ENCODE peak calls at places on chromosomes 1 and 21, in eight cellular contexts. J, F, O, H, D, S, R and Q are unnamed samples.

GRCh38 chr1:12478612-12478985 is 139.4 kb downstream of the DHRS3 start:
- DNase-seq in O (no peak), F (no peak), S (no peak), J (peak), R (no peak), D (peak), H (no peak), Q (no peak)

GRCh38 chr1:66364578-66365391 is 169.2 kb upstream of the SGIP1 start:
- DNase-seq in S (no peak), F (no peak), O (no peak), J (no peak), D (no peak), H (no peak), R (peak), Q (no peak)

GRCh38 chr1:35927472-35927871 is 3.4 kb upstream of the AGO3 start:
- DNase-seq in R (no peak), F (no peak), O (no peak), J (no peak), D (no peak), H (no peak), S (no peak), Q (no peak)

GRCh38 chr21:36436829-36437744 is 42.8 kb downstream of the CLDN14 start:
- DNase-seq in F (no peak), S (no peak), J (no peak), D (no peak), R (no peak), H (no peak), O (no peak), Q (no peak)

GRCh38 chr1:212432163-212432705 is 486 bp upstream of the NENF start:
- DNase-seq in F (no peak), S (no peak), H (no peak), D (no peak), J (no peak), O (no peak), R (no peak), Q (no peak)

GRCh38 chr1:52435211-52435610 is 30.8 kb downstream of the PRPF38A start:
- DNase-seq in F (no peak), R (no peak), J (no peak), H (no peak), D (no peak), O (no peak), S (no peak), Q (no peak)

GRCh38 chr1:197927908-197928665 is 10.9 kb downstream of the LHX9 start:
- DNase-seq in H (no peak), S (no peak), J (no peak), D (no peak), R (no peak), O (no peak), F (no peak), Q (no peak)

GRCh38 chr1:219385786-219386427 is 212.2 kb downstream of the LYPLAL1 start:
- DNase-seq in F (no peak), D (no peak), O (peak), R (peak), S (peak), H (peak), J (no peak), Q (peak)

GRCh38 chr1:98253145-98253544 is 332.3 kb upstream of the DPYD start:
- DNase-seq in F (no peak), H (no peak), J (no peak), S (no peak), O (no peak), D (no peak), R (no peak), Q (no peak)

GRCh38 chr1:98256700-98257099 is 335.9 kb upstream of the DPYD start:
- DNase-seq in R (no peak), D (no peak), H (no peak), S (no peak), O (no peak), F (no peak), J (no peak), Q (no peak)

DNA sequence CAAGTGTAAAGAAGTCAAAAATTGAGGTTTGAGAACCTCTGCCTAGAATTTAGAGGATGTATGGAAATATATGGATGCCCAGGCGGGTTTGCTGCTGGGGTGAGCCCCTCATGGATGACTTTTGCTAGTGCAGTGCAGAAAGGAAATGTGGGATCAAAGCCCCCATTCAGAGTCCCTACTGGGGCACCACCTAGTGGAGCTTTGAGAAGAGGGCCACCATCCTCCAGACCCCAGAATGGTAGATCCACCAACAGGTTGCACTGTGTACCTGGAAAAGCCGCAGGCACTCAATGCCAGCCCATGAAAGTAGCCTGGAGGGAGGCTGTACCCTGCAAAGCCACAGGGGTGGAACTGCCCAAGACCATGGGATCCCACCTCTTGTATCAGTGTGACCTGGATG is 330.7 kb upstream of the DPYD start:
- DNase-seq in D (no peak), F (no peak), H (no peak), J (no peak), O (no peak), S (peak), R (no peak), Q (no peak)
- TF ChIP-seq CTCF in D (no peak), F (no peak), H (no peak), J (no peak), O (no peak), S (peak), R (peak), Q (no peak)

DNA sequence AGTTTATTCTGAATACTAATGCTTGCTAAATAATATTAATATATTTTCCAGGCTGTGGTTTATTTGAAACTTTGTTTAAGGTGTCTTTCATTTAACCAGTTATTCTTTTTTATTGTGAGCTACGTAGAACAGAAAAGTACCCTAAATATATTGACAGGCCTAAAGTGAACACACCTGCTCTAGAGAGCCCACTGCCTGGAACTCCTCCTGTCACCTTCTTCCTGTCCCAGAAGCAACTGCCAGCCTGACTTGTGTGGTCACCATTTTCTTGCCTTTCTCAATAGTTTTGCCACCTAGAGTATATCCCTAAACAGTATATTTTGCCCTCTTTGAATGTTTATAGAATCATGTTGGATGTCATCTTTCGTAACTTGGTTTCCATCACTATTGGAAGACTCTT is 48.5 kb downstream of the SCCPDH start:
- DNase-seq in F (no peak), S (no peak), R (no peak), H (no peak), D (no peak), O (no peak), J (no peak), Q (no peak)
- TF ChIP-seq CTCF in F (no peak), S (no peak), R (no peak), H (no peak), D (no peak), O (no peak), J (no peak), Q (no peak)

GRCh38 chr1:176118985-176119384 is 88.1 kb downstream of the COP1 start:
- DNase-seq in D (no peak), H (no peak), S (no peak), F (no peak), O (no peak), J (no peak), R (peak), Q (no peak)
- TF ChIP-seq CTCF in D (no peak), H (no peak), S (no peak), F (no peak), O (no peak), J (no peak), R (no peak), Q (no peak)

GRCh38 chr1:29117381-29117780 is 6.3 kb downstream of the TMEM200B start:
- DNase-seq in R (no peak), S (no peak), F (no peak), O (no peak), J (no peak), H (no peak), D (no peak), Q (no peak)
- TF ChIP-seq CTCF in R (peak), S (no peak), F (no peak), O (peak), J (no peak), H (no peak), D (no peak), Q (no peak)

DNA sequence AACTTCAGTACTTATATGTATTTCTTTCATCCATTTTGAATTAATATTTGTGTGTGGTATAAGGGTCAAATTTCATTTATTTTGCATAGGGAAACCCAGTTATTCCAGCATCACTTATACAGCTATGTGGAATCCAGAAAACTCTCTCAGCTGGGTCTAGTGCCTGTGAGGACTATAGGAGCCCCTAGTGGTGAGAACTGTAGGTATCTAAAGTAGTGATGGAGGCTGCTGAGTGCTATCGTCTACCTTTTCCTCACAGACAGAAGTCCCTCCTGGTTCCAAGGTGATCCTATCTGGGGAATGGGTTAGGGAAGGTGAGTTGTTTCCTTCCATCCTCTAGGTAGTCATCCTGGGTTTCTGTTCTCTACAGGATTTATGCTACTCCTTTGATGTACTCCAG is 352.0 kb upstream of the C1orf87 start:
- DNase-seq in F (no peak), S (no peak), R (no peak), J (no peak), D (no peak), O (no peak), H (peak), Q (no peak)
- TF ChIP-seq CTCF in F (no peak), S (peak), R (peak), J (no peak), D (no peak), O (no peak), H (no peak), Q (no peak)

GRCh38 chr1:119633575-119634325 is 14.3 kb downstream of the ZNF697 start:
- DNase-seq in H (no peak), J (no peak), D (no peak), S (no peak), F (no peak), O (no peak), R (no peak), Q (no peak)

GRCh38 chr1:119631086-119631432 is 17.0 kb downstream of the ZNF697 start:
- DNase-seq in J (no peak), R (no peak), O (no peak), H (no peak), D (no peak), S (no peak), F (no peak), Q (no peak)

GRCh38 chr1:119632836-119633235 is 15.2 kb downstream of the ZNF697 start:
- DNase-seq in S (no peak), F (no peak), H (no peak), D (no peak), J (no peak), R (no peak), O (no peak), Q (no peak)

GRCh38 chr1:119632103-119632490 is 16.0 kb downstream of the ZNF697 start:
- DNase-seq in S (no peak), R (no peak), J (no peak), O (no peak), F (no peak), D (no peak), H (no peak), Q (peak)

GRCh38 chr1:119631433-119632102 is 16.5 kb downstream of the ZNF697 start:
- DNase-seq in S (peak), D (no peak), H (peak), F (peak), J (peak), O (peak), R (peak), Q (peak)
- TF ChIP-seq CTCF in S (no peak), D (no peak), H (no peak), F (no peak), J (peak), O (no peak), R (no peak), Q (no peak)

GRCh38 chr1:2598329-2598931 is 11.9 kb downstream of the PRXL2B start:
- DNase-seq in D (no peak), S (no peak), J (no peak), R (no peak), H (no peak), O (no peak), F (no peak), Q (no peak)
- TF ChIP-seq CTCF in D (no peak), S (no peak), J (no peak), R (no peak), H (no peak), O (no peak), F (no peak), Q (no peak)

DNA sequence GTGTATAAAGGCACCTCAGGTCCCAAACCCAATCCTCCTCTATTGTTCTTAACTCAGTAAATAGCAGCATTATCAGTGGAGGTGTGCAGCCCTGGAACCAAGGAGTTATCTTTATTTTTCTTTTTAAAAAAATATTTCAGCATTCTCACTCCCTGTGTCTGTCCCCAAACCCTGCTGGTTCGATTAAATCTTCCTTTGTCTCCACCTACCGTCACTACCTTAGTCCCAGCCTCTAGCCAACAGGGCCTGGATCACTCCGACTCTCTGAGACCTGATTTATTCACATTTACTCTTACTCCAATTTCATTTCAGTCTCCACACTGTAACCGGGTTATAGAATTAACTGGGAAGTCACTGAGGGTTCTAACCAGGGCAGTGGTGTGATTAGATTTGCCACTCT is 39.1 kb upstream of the FAM89A start:
- DNase-seq in J (no peak), S (no peak), R (no peak), D (no peak), F (no peak), O (no peak), H (no peak), Q (no peak)
- TF ChIP-seq CTCF in J (no peak), S (no peak), R (no peak), D (no peak), F (no peak), O (no peak), H (no peak), Q (no peak)

GRCh38 chr1:236154671-236155398 is 12.5 kb downstream of the GPR137B start:
- DNase-seq in R (no peak), F (no peak), J (no peak), O (no peak), S (no peak), H (no peak), D (no peak), Q (no peak)

GRCh38 chr1:236151739-236152424 is 9.5 kb downstream of the GPR137B start:
- DNase-seq in J (no peak), R (no peak), S (no peak), D (no peak), F (no peak), O (no peak), H (no peak), Q (no peak)

GRCh38 chr1:236155841-236156503 is 13.6 kb downstream of the GPR137B start:
- DNase-seq in J (no peak), D (no peak), R (no peak), F (no peak), O (no peak), H (no peak), S (no peak), Q (no peak)

GRCh38 chr1:236155399-236155767 is 13.0 kb downstream of the GPR137B start:
- DNase-seq in F (no peak), O (no peak), D (no peak), S (no peak), H (no peak), J (no peak), R (no peak), Q (no peak)

GRCh38 chr1:236154126-236154525 is 11.8 kb downstream of the GPR137B start:
- DNase-seq in R (no peak), S (no peak), D (no peak), F (no peak), H (no peak), J (no peak), O (no peak), Q (no peak)
- TF ChIP-seq CTCF in R (no peak), S (no peak), D (no peak), F (no peak), H (no peak), J (no peak), O (no peak), Q (no peak)

GRCh38 chr1:206470692-206471414 is 577 bp downstream of the IKBKE start:
- DNase-seq in D (peak), F (peak), O (peak), H (peak), S (no peak), R (peak), J (peak), Q (peak)

GRCh38 chr1:206471415-206471801 is 1.1 kb downstream of the IKBKE start:
- DNase-seq in J (no peak), H (peak), O (no peak), R (no peak), S (no peak), D (no peak), F (no peak), Q (peak)

GRCh38 chr1:206468571-206468970 is 1.7 kb upstream of the IKBKE start:
- DNase-seq in R (no peak), D (no peak), H (no peak), J (peak), F (no peak), O (no peak), S (no peak), Q (no peak)

GRCh38 chr1:206469411-206469932 is 804 bp upstream of the IKBKE start:
- DNase-seq in R (no peak), J (peak), D (no peak), S (no peak), H (peak), O (no peak), F (peak), Q (peak)

GRCh38 chr1:206469933-206470691 is at the start of gene IKBKE:
- DNase-seq in S (no peak), R (peak), O (no peak), J (peak), F (peak), D (peak), H (peak), Q (peak)
- TF ChIP-seq CTCF in S (no peak), R (peak), O (peak), J (peak), F (no peak), D (no peak), H (no peak), Q (no peak)